ENCODE peak calls at places on chromosomes 13 and 19, in four cellular contexts. O is K562, C is HepG2, J is A549. G is an unnamed sample.

GRCh38 chr13:36945078-36945477 is 25.0 kb upstream of the SMAD9 start:
- DNase-seq in C (no peak), O (no peak), J (no peak), G (no peak)

GRCh38 chr19:5700455-5701092 is 10.5 kb downstream of the RPL36 start:
- DNase-seq in C (no peak), O (no peak), J (no peak), G (no peak)

GRCh38 chr19:18861235-18861634 is 29.5 kb downstream of the UPF1 start:
- DNase-seq in C (no peak), J (no peak), O (no peak), G (no peak)

GRCh38 chr19:32240316-32240715 is 105.1 kb upstream of the ZNF507 start:
- DNase-seq in O (no peak), C (no peak), J (no peak), G (peak)

GRCh38 chr19:38666662-38667448 is 19.4 kb downstream of the ACTN4 start:
- DNase-seq in O (no peak), C (no peak), J (peak), G (no peak)

GRCh38 chr13:100128373-100128772 is 39.5 kb downstream of the PCCA start:
- DNase-seq in O (no peak), C (peak), J (peak), G (no peak)

GRCh38 chr13:29521336-29521735 is 74.2 kb downstream of the SLC7A1 start:
- DNase-seq in J (no peak), O (no peak), C (no peak), G (no peak)

GRCh38 chr13:66405908-66406802 is 824.0 kb downstream of the PCDH9 start:
- DNase-seq in C (no peak), O (no peak), J (no peak), G (no peak)

GRCh38 chr13:107289540-107289939 is 721.6 kb upstream of the ARGLU1 start:
- DNase-seq in C (no peak), O (no peak), J (no peak), G (no peak)

GRCh38 chr19:29943615-29944014 is 1.6 kb downstream of the URI1 start:
- DNase-seq in C (no peak), O (no peak), J (no peak), G (no peak)

GRCh38 chr19:40449506-40449905 is 5.4 kb upstream of the SERTAD3 start:
- DNase-seq in C (no peak), O (no peak), J (no peak), G (no peak)

GRCh38 chr13:71758823-71759222 is 108.2 kb downstream of the DACH1 start:
- DNase-seq in C (no peak), J (no peak), O (no peak), G (no peak)

GRCh38 chr13:91045351-91046034 is 302.0 kb upstream of the MIR17HG start:
- DNase-seq in O (no peak), C (no peak), J (peak), G (no peak)

GRCh38 chr19:40542197-40542859 is 34.3 kb upstream of the SHKBP1 start:
- DNase-seq in J (no peak), O (no peak), C (no peak), G (no peak)

GRCh38 chr13:95677564-95678386 is 836 bp downstream of the DNAJC3 start:
- DNase-seq in J (peak), C (no peak), O (no peak), G (no peak)

GRCh38 chr19:27805848-27806247 is 1407.1 kb downstream of the UQCRFS1 start:
- DNase-seq in J (no peak), O (no peak), C (no peak), G (no peak)

GRCh38 chr13:43030548-43030947 is 7.2 kb downstream of the DNAJC15 start:
- DNase-seq in C (no peak), J (no peak), O (no peak), G (no peak)

GRCh38 chr19:10497371-10497770 is 5.8 kb downstream of the KEAP1 start:
- DNase-seq in C (no peak), O (no peak), J (no peak), G (no peak)

GRCh38 chr19:51094696-51095279 is 12.1 kb upstream of the KLK14 start:
- DNase-seq in J (peak), C (peak), O (peak), G (peak)

GRCh38 chr13:86729206-86729605 is 930.0 kb upstream of the SLITRK6 start:
- DNase-seq in C (no peak), O (no peak), J (no peak), G (no peak)

GRCh38 chr13:86737334-86737932 is 933.7 kb upstream of the SLITRK5 start:
- DNase-seq in O (no peak), C (no peak), J (no peak), G (no peak)

GRCh38 chr13:86731987-86732386 is 932.8 kb upstream of the SLITRK6 start:
- DNase-seq in C (no peak), J (no peak), O (no peak), G (no peak)
- TF ChIP-seq RNF2 in C (no peak), J (no peak), O (no peak), G (no peak)

GRCh38 chr19:45178262-45179062 is at the start of gene BLOC1S3:
- DNase-seq in C (peak), O (peak), J (peak), G (peak)

GRCh38 chr19:45175663-45176345 is 2.2 kb downstream of the TRAPPC6A start:
- DNase-seq in J (no peak), O (no peak), C (no peak), G (no peak)

GRCh38 chr19:45179848-45180370 is 1.3 kb downstream of the BLOC1S3 start:
- DNase-seq in J (no peak), O (peak), C (no peak), G (no peak)

GRCh38 chr19:45177817-45178261 is at the start of gene TRAPPC6A:
- DNase-seq in O (no peak), J (peak), C (no peak), G (no peak)

GRCh38 chr19:45179063-45179847 is 671 bp downstream of the BLOC1S3 start:
- DNase-seq in J (no peak), C (no peak), O (peak), G (no peak)
- TF ChIP-seq RNF2 in J (no peak), C (no peak), O (no peak), G (no peak)

GRCh38 chr19:58559275-58560006 is 1.0 kb upstream of the UBE2M start:
- DNase-seq in O (peak), J (peak), C (peak), G (no peak)
- TF ChIP-seq RNF2 in O (peak), J (no peak), C (peak), G (no peak)

GRCh38 chr19:7618771-7619510 is 10.4 kb downstream of the XAB2 start:
- DNase-seq in J (no peak), O (no peak), C (no peak), G (no peak)

GRCh38 chr19:7620442-7621412 is 8.6 kb downstream of the XAB2 start:
- DNase-seq in J (no peak), C (no peak), O (no peak), G (no peak)

GRCh38 chr19:7618366-7618765 is 11.0 kb downstream of the XAB2 start:
- DNase-seq in J (peak), O (no peak), C (peak), G (no peak)

GRCh38 chr19:7617735-7618134 is 11.6 kb downstream of the XAB2 start:
- DNase-seq in O (no peak), J (no peak), C (no peak), G (no peak)

GRCh38 chr19:7619671-7620441 is 9.5 kb downstream of the XAB2 start:
- DNase-seq in J (no peak), C (no peak), O (no peak), G (no peak)
- TF ChIP-seq RNF2 in J (no peak), C (no peak), O (no peak), G (no peak)

DNA sequence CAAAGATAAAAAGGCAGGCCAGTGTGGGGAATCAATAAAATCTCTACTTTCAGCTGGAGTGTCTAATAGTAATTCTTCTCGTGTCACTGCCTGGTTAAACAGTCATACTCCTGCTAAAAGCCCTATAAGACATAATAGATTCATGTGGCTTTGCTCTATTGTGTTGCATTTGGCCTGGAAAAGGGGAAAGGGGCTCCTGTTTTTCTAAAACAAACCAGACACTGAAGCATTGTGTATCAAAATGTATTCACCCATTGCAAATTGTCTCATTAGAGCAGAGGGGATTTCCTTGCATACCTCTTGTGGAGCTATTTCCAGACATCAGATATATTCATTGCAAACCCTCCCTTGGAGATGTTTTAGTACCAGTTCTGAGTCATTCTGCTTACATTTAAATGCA is 83.5 kb upstream of the PCDH8 start:
- DNase-seq in C (no peak), J (no peak), O (no peak), G (no peak)
- TF ChIP-seq RNF2 in C (no peak), J (no peak), O (no peak), G (no peak)

GRCh38 chr13:76968041-76968440 is 19.7 kb downstream of the ACOD1 start:
- DNase-seq in O (no peak), J (no peak), C (no peak), G (no peak)
- TF ChIP-seq RNF2 in O (no peak), J (no peak), C (no peak), G (no peak)

GRCh38 chr19:50007170-50007569 is 18.0 kb downstream of the VRK3 start:
- DNase-seq in J (no peak), O (no peak), C (no peak), G (no peak)

GRCh38 chr19:50003810-50004419 is 21.3 kb downstream of the VRK3 start:
- DNase-seq in J (peak), C (no peak), O (peak), G (no peak)

GRCh38 chr19:50007947-50008346 is 17.2 kb downstream of the VRK3 start:
- DNase-seq in J (no peak), O (no peak), C (no peak), G (no peak)

GRCh38 chr19:50005428-50005827 is 19.7 kb downstream of the VRK3 start:
- DNase-seq in O (no peak), C (no peak), J (no peak), G (no peak)

GRCh38 chr19:50008532-50008931 is 16.6 kb downstream of the VRK3 start:
- DNase-seq in J (peak), C (no peak), O (no peak), G (no peak)
- TF ChIP-seq RNF2 in J (no peak), C (no peak), O (no peak), G (no peak)

G was measured in H1.